ENCODE peak calls at places on chromosomes 6 and 20, in five cellular contexts. P is thoracic aorta, B is hepatocyte, V is nephron progenitor cell, I is neural crest cell. J is an unnamed sample.

GRCh38 chr6:88165087-88165876 is 865 bp downstream of the CNR1 start:
- DNase-seq in P (no peak), B (peak; percentile 5), V (no peak), I (no peak), J (peak; percentile 37)

GRCh38 chr20:11935754-11936551 is 18.3 kb downstream of the BTBD3 start:
- DNase-seq in P (no peak), B (no peak), V (no peak), I (no peak), J (no peak)

GRCh38 chr6:128492386-128492785 is 28.0 kb downstream of the PTPRK start:
- DNase-seq in P (no peak), B (no peak), V (no peak), I (no peak), J (no peak)

GRCh38 chr6:130324657-130325056 is 41.2 kb upstream of the TMEM200A start:
- DNase-seq in P (no peak), B (no peak), V (no peak), I (no peak), J (no peak)

GRCh38 chr20:13261460-13262301 is 40.6 kb downstream of the ISM1 start:
- DNase-seq in P (no peak), B (peak; percentile 63), V (peak; percentile 67), I (peak; percentile 55), J (peak; percentile 53)

GRCh38 chr6:155188707-155189496 is 74.9 kb upstream of the CLDN20 start:
- DNase-seq in P (no peak), B (peak; percentile 64), V (no peak), I (no peak), J (no peak)

GRCh38 chr6:157879034-157879872 is 56.2 kb downstream of the SNX9 start:
- DNase-seq in P (no peak), B (no peak), V (no peak), I (no peak), J (peak; percentile 44)

GRCh38 chr6:3318226-3318625 is 59.5 kb downstream of the PSMG4 start:
- DNase-seq in P (no peak), B (no peak), V (no peak), I (no peak), J (no peak)

GRCh38 chr6:81753709-81754678 is 1.5 kb upstream of the TENT5A start:
- DNase-seq in P (peak; percentile 54), B (peak; percentile 90), V (peak; percentile 73), I (peak; percentile 67), J (peak; percentile 70)

GRCh38 chr6:141610741-141611140 is 522.0 kb upstream of the GJE1 start:
- DNase-seq in P (no peak), B (no peak), V (no peak), I (no peak), J (no peak)

GRCh38 chr6:89970609-89971337 is 76.5 kb downstream of the GJA10 start:
- DNase-seq in P (no peak), B (peak; percentile 79), V (peak; percentile 36), I (peak; percentile 33), J (peak; percentile 19)

GRCh38 chr6:34098045-34098936 is 47.6 kb downstream of the GRM4 start:
- DNase-seq in P (no peak), B (no peak), V (no peak), I (no peak), J (no peak)

GRCh38 chr6:21245488-21245887 is 348.1 kb upstream of the SOX4 start:
- DNase-seq in P (no peak), B (no peak), V (no peak), I (no peak), J (no peak)

GRCh38 chr6:159586684-159587083 is 106.4 kb downstream of the SOD2 start:
- DNase-seq in P (no peak), B (no peak), V (no peak), I (no peak), J (no peak)

GRCh38 chr20:32737371-32738223 is 5.7 kb downstream of the COMMD7 start:
- DNase-seq in P (no peak), B (no peak), V (no peak), I (no peak), J (no peak)

GRCh38 chr6:34657307-34657978 is 39.1 kb downstream of the ILRUN start:
- DNase-seq in P (no peak), B (peak; percentile 82), V (no peak), I (no peak), J (no peak)

GRCh38 chr6:72321741-72322140 is 300.1 kb upstream of the KCNQ5 start:
- DNase-seq in P (no peak), B (no peak), V (no peak), I (no peak), J (no peak)

DNA sequence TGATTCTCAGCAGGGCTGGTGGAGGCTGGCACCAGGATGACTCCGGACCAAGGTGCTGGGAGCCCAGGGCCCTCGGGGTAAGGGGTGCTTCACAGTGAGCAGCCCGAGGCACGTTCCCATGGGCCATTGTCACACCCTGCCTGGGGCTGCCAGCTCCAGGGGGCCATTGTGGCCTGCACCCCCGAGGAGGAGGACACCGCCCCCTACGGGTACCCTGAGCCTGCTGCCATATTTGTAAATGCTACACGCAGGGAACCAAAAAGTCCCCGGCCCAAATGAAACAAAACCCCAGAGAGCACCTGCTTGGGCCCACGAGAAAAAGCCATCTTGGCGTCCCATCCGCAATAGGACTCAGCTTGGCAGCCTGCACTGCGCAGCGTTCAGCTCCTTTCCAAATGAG is 64.7 kb upstream of the GATA5 start:
- DNase-seq in P (no peak), B (no peak), V (no peak), I (no peak), J (no peak)
- TF ChIP-seq CTCF in P (no peak), B (no peak), V (no peak), I (no peak), J (no peak)

DNA sequence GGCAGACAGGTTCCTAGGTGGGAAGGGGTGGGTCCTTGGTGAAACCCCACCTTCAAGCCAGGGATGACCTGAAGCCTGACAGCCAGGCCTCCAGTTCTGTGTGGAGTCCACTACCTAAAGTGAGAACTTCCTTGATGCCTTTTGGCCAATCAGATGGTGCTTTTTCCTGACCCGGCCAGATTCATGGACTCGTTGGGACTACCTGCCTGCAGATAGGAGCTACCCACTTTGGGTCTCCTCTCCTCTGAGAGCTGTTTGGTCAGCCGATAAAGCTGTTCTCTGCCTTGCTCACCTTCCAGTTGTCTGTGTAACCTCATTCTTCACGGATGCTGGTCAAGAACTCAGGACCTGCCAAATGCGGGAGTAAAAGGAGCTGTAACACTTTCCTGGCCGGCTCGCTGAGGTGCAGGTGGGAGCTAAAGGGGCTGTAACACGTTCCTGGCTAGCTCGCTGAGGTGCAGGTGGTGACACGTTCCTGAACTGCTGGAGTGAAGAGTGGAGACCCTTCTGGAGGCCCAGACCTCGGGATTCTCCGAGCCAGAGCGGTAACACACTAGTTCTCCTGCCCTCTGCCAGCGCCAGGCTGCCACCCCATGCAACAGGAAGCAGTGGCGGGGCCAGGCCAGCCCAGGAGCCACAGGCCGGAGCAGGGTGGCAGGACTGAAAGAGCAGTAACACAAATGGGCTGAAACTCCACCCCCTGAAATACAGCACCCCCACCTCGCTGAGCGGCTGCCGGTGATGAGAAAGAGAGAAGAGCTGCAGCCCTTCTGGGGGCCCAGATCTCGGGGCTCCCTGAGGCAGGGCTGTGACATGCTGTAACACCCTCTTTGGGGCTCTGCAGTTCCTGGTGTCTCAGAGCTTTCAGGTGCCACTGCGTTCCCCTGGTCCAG is 13.6 kb upstream of the DBNDD2 start:
- DNase-seq in P (no peak), B (no peak), V (no peak), I (no peak), J (no peak)
- TF ChIP-seq CTCF in P (no peak), B (no peak), V (no peak), I (no peak), J (no peak)

GRCh38 chr6:54310377-54311152 is 2.3 kb downstream of the TINAG start:
- DNase-seq in P (no peak), B (no peak), V (no peak), I (no peak), J (no peak)
- TF ChIP-seq CTCF in P (no peak), B (no peak), V (no peak), I (no peak), J (no peak)

DNA sequence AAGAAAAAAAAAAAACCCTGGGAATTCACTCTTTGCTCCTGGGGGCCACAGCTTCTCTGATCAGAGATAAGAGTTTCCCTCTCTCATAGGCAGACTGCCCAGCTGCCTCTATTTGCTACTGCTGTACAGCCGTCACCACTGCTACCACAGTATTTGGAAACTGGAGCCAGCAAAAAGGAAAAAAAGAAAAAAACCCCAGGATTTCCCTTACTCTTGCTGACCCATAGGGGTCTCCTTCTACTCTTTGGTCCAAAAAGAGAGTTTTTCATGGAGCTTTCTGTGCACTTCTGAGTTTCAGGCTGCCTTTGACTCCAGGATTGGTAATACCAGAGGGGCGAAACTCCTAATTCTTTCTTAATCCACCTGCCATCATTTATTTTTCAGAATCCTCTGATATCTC is 89.7 kb downstream of the MDGA1 start:
- DNase-seq in P (no peak), B (peak; percentile 43), V (no peak), I (no peak), J (no peak)
- TF ChIP-seq CTCF in P (no peak), B (peak; percentile 38), V (peak; percentile 56), I (peak; percentile 57), J (no peak)

DNA sequence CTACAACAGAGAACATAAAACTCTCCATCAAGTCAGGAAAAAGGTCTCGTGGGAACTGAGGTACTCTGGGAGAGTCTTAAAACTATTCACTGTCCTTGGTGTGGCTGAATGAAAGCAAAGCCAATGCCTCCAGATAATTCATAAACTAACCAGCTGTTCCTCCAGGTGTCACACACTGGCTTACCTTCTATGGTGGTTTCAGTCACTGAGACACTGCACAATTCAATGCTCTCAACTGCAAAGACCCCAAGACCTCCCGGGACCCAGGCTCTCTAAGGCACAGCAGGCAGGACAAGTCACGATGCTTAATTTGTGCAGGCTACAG is 100.8 kb downstream of the GMPR start:
- DNase-seq in P (no peak), B (no peak), V (no peak), I (no peak), J (no peak)
- TF ChIP-seq CTCF in P (no peak), B (no peak), V (no peak), I (no peak), J (no peak)

DNA sequence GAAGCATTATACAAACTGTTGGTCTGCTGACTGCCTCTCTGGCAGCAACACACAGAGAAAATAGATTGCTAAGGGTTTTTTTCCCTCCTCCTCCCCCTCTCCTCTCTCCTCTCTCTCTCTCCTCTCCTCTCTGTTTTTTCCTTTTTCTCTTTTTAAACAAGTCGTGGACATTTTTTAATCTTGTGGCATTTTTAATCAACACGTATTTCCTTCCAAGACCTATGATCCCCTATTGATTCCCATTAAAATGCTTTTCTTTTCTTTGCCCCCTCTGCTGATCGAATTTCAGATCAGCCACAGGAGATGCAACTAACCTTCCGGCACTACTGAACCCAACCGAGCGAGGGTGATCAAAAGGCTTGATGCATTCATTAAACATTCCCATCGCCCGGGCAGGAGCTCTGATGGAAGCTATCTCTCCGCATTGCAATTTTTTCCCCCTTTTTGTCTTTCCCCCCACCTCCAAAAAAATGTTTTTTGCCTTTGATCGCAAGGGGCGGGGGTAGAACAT is 90.7 kb upstream of the ARID1B start:
- DNase-seq in P (no peak), B (peak; percentile 78), V (peak; percentile 43), I (no peak), J (peak; percentile 56)
- TF ChIP-seq CTCF in P (peak; percentile 50), B (peak; percentile 55), V (no peak), I (peak; percentile 63), J (peak; percentile 15)

J was measured in GM20000.